ENCODE peak calls at places on chromosome 11, in four cellular contexts. T, K, X and B are unnamed samples.

GRCh38 chr11:13465909-13466371 is 2.9 kb upstream of the BTBD10 start:
- DNase-seq in T (peak), K (no peak), X (no peak), B (peak)

GRCh38 chr11:69374110-69374981 is 80.4 kb downstream of the MYEOV start:
- DNase-seq in T (no peak), K (no peak), X (no peak), B (no peak)

GRCh38 chr11:43145653-43146052 is 166.1 kb upstream of the API5 start:
- DNase-seq in T (no peak), K (no peak), X (no peak), B (no peak)

GRCh38 chr11:8332196-8332595 is 68.5 kb upstream of the LMO1 start:
- DNase-seq in T (peak), K (no peak), X (no peak), B (no peak)

GRCh38 chr11:93253111-93253510 is 55.3 kb upstream of the SLC36A4 start:
- DNase-seq in T (no peak), K (no peak), X (no peak), B (no peak)

GRCh38 chr11:35907648-35908431 is 36.0 kb upstream of the LDLRAD3 start:
- DNase-seq in T (peak), K (peak), X (no peak), B (no peak)

GRCh38 chr11:14713518-14714244 is 70.1 kb downstream of the PDE3B start:
- DNase-seq in T (no peak), K (no peak), X (no peak), B (no peak)

GRCh38 chr11:46345131-46345597 is 2.1 kb upstream of the DGKZ start:
- DNase-seq in T (peak), K (peak), X (no peak), B (no peak)

GRCh38 chr11:122647728-122648127 is 7.8 kb upstream of the UBASH3B start:
- DNase-seq in T (no peak), K (no peak), X (no peak), B (no peak)